ENCODE peak calls at places on chromosomes 1 and 21, in four cellular contexts. S is kidney epithelial cell, Z is GM06990, H is tibial nerve. I is an unnamed sample.
A peak's percentile ranks its signal among the peaks of the same experiment; 100 is the strongest.

GRCh38 chr1:6301526-6301925 is 40.6 kb upstream of the GPR153 start:
- DNase-seq in S (no peak), Z (no peak), H (no peak), I (peak; percentile 96)

GRCh38 chr1:10829067-10829818 is 32.8 kb upstream of the CASZ1 start:
- DNase-seq in S (no peak), Z (no peak), H (no peak), I (no peak)

GRCh38 chr21:27390384-27390783 is 423.5 kb upstream of the ADAMTS5 start:
- DNase-seq in S (no peak), Z (no peak), H (no peak), I (no peak)

GRCh38 chr1:150567717-150568561 is 11.5 kb downstream of the MCL1 start:
- DNase-seq in S (peak; percentile 97), Z (peak; percentile 78), H (peak; percentile 94), I (peak; percentile 97)

GRCh38 chr1:210377934-210378333 is 49.2 kb downstream of the HHAT start:
- DNase-seq in S (no peak), Z (no peak), H (no peak), I (no peak)

GRCh38 chr1:226128487-226129075 is 58.0 kb downstream of the ACBD3 start:
- DNase-seq in S (no peak), Z (no peak), H (no peak), I (peak; percentile 84)

GRCh38 chr1:23196627-23197328 is 20.5 kb downstream of the HTR1D start:
- DNase-seq in S (peak; percentile 95), Z (no peak), H (no peak), I (peak; percentile 99)

GRCh38 chr1:53982034-53982761 is 35.8 kb downstream of the LDLRAD1 start:
- DNase-seq in S (no peak), Z (no peak), H (peak; percentile 15), I (no peak)

GRCh38 chr21:39738566-39738965 is 6.4 kb upstream of the IGSF5 start:
- DNase-seq in S (no peak), Z (no peak), H (no peak), I (no peak)

GRCh38 chr1:220330265-220330664 is 58.0 kb upstream of the RAB3GAP2 start:
- DNase-seq in S (no peak), Z (no peak), H (no peak), I (no peak)

GRCh38 chr1:160158534-160158933 is 7.1 kb downstream of the ATP1A4 start:
- DNase-seq in S (no peak), Z (no peak), H (no peak), I (no peak)

GRCh38 chr1:160159846-160160245 is 8.4 kb downstream of the ATP1A4 start:
- DNase-seq in S (no peak), Z (no peak), H (no peak), I (no peak)

GRCh38 chr1:160156361-160156760 is 5.0 kb downstream of the ATP1A4 start:
- DNase-seq in S (no peak), Z (no peak), H (no peak), I (no peak)

GRCh38 chr1:160157174-160157573 is 5.8 kb downstream of the ATP1A4 start:
- DNase-seq in S (no peak), Z (no peak), H (no peak), I (no peak)

DNA sequence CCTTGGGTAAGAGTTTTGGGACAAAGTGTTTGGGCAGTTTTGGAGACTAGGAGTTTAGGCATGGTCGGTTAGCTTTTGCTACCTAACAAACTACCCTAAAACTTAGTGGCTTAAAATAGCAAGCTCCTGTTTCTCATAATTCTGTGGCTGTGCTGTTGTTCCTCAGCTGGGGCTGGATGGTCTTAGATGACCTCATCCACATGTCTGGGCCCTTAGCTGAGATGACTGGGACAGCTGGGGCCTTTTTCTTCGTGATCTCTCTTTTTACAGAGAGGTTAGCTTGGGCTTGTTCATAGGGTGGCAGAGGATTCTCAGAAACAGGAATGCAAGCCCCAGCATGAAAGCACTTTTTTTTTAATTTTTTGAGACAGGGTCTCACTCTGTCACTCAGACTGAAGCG is 6.6 kb downstream of the ATP1A4 start:
- DNase-seq in S (no peak), Z (no peak), H (no peak), I (no peak)
- H3K4me3 ChIP-seq in S (no peak overlapping the region), Z (no peak overlapping the region), H (no peak overlapping the region), I (no peak overlapping the region)

GRCh38 chr1:59055908-59056719 is 240.8 kb upstream of the FGGY start:
- DNase-seq in S (no peak), Z (no peak), H (no peak), I (no peak)

GRCh38 chr1:59057801-59058200 is 239.1 kb upstream of the FGGY start:
- DNase-seq in S (no peak), Z (no peak), H (no peak), I (no peak)

GRCh38 chr1:59054172-59054571 is 242.7 kb upstream of the FGGY start:
- DNase-seq in S (no peak), Z (no peak), H (no peak), I (no peak)

GRCh38 chr1:59058681-59059441 is 238.0 kb upstream of the FGGY start:
- DNase-seq in S (no peak), Z (no peak), H (no peak), I (no peak)

GRCh38 chr1:59057211-59057694 is 239.6 kb upstream of the FGGY start:
- DNase-seq in S (peak; percentile 56), Z (no peak), H (peak; percentile 84), I (peak; percentile 87)
- TF ChIP-seq CTCF in S (no peak), Z (no peak), H (no peak), I (peak; percentile 15)

GRCh38 chr1:110063781-110064180 is 6.7 kb downstream of the ALX3 start:
- DNase-seq in S (no peak), Z (no peak), H (no peak), I (no peak)

GRCh38 chr1:110067429-110067956 is 3.0 kb downstream of the ALX3 start:
- DNase-seq in S (no peak), Z (no peak), H (no peak), I (no peak)

GRCh38 chr1:110062612-110063011 is 7.9 kb downstream of the ALX3 start:
- DNase-seq in S (no peak), Z (no peak), H (no peak), I (no peak)

GRCh38 chr1:110065841-110066240 is 4.6 kb downstream of the ALX3 start:
- DNase-seq in S (no peak), Z (no peak), H (no peak), I (no peak)

GRCh38 chr1:110064576-110065337 is 5.7 kb downstream of the ALX3 start:
- DNase-seq in S (no peak), Z (no peak), H (no peak), I (no peak)
- H3K27me3 ChIP-seq in S (peaks cover 49% of the 10 kb centered on the region), Z (peaks cover 2% of the 10 kb centered on the region), H (peaks cover 33% of the 10 kb centered on the region), I (peaks cover 31% of the 10 kb centered on the region)

GRCh38 chr1:2257245-2257627 is 29.1 kb downstream of the SKI start:
- DNase-seq in S (no peak), Z (no peak), H (no peak), I (no peak)

GRCh38 chr1:2258996-2259395 is 30.9 kb downstream of the SKI start:
- DNase-seq in S (no peak), Z (no peak), H (no peak), I (no peak)

GRCh38 chr1:2256430-2257244 is 28.5 kb downstream of the SKI start:
- DNase-seq in S (no peak), Z (no peak), H (no peak), I (no peak)

GRCh38 chr1:2259668-2260392 is 31.7 kb downstream of the SKI start:
- DNase-seq in S (no peak), Z (no peak), H (no peak), I (no peak)

DNA sequence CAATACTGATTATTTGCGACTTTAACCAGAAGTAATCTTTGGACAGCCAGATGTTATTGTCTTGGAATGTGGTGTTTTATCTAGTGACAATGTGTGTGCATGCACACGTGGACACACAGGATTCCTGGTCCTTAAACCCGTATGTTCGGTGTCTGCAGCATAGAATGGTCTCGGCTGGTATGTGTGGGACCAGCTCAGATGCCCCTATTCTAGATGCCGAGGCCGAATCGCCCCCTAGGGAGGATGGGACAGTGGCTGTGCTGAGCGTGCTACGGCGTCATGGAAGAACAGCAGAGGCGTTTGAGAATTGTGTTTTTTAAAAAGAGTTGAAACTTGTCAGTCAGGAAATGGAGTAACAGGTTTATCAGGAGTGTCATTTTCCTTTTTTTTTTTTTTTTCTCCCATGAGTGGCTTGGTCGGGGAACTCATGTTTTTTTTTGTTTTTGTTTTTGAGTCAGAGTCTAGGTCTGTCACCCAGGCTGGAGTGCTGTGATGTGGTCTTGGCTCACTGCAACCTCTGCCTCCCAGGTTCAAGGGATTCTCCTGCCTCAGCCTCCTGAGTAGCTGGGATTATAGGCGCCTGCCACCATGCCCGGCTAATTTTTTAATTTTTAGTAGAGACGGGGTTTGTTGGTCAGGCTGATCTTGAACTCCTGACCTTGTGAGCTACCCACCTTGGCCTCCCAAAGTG is 30.1 kb downstream of the SKI start:
- DNase-seq in S (no peak), Z (no peak), H (no peak), I (peak; percentile 86)
- H3K4me3 ChIP-seq in S (no peak overlapping the region), Z (no peak overlapping the region), H (no peak overlapping the region), I (no peak overlapping the region)

GRCh38 chr1:206468571-206468970 is 1.7 kb upstream of the IKBKE start:
- DNase-seq in S (no peak), Z (no peak), H (no peak), I (no peak)
- TF ChIP-seq CTCF in S (no peak), Z (no peak), H (no peak), I (no peak)

I was measured in bronchial epithelial cell.